ENCODE peak calls at places on chromosomes 5 and 9, in four cellular contexts. One of them, this sample, is unnamed.

GRCh38 chr9:131282688-131283422 is 6.5 kb upstream of the FAM78A start:
- DNase-seq in GM12864: no peak
- DNase-seq in bronchial epithelial cell: no peak
- DNase-seq in omental fat pad: no peak
- DNase-seq in this sample: no peak

GRCh38 chr5:41445937-41446563 is 64.4 kb downstream of the PLCXD3 start:
- DNase-seq in GM12864: no peak
- DNase-seq in bronchial epithelial cell: no peak
- DNase-seq in omental fat pad: no peak
- DNase-seq in this sample: no peak

GRCh38 chr5:157361865-157362465 is 96.0 kb downstream of the CYFIP2 start:
- DNase-seq in GM12864: no peak
- DNase-seq in bronchial epithelial cell: no peak
- DNase-seq in omental fat pad: no peak
- DNase-seq in this sample: no peak

GRCh38 chr9:2096376-2096970 is 81.3 kb downstream of the SMARCA2 start:
- DNase-seq in GM12864: no peak
- DNase-seq in bronchial epithelial cell: no peak
- DNase-seq in omental fat pad: no peak
- DNase-seq in this sample: no peak

GRCh38 chr5:74017112-74017511 is 391.1 kb downstream of the ARHGEF28 start:
- DNase-seq in GM12864: no peak
- DNase-seq in bronchial epithelial cell: peak
- DNase-seq in omental fat pad: no peak
- DNase-seq in this sample: no peak

GRCh38 chr5:123813251-123813650 is 301.3 kb downstream of the CSNK1G3 start:
- DNase-seq in GM12864: no peak
- DNase-seq in bronchial epithelial cell: no peak
- DNase-seq in omental fat pad: no peak
- DNase-seq in this sample: no peak

GRCh38 chr5:62547929-62548678 is 30.5 kb upstream of the LRRC70 start:
- DNase-seq in GM12864: no peak
- DNase-seq in bronchial epithelial cell: no peak
- DNase-seq in omental fat pad: no peak
- DNase-seq in this sample: no peak

GRCh38 chr5:6359941-6360683 is 18.2 kb downstream of the MED10 start:
- DNase-seq in GM12864: no peak
- DNase-seq in bronchial epithelial cell: no peak
- DNase-seq in omental fat pad: no peak
- DNase-seq in this sample: no peak

GRCh38 chr9:71127301-71127700 is 5.9 kb upstream of the TRPM3 start:
- DNase-seq in GM12864: no peak
- DNase-seq in bronchial epithelial cell: no peak
- DNase-seq in omental fat pad: no peak
- DNase-seq in this sample: no peak

GRCh38 chr5:151699071-151699901 is 12.6 kb upstream of the SPARC start:
- DNase-seq in GM12864: no peak
- DNase-seq in bronchial epithelial cell: peak
- DNase-seq in omental fat pad: peak
- DNase-seq in this sample: no peak

GRCh38 chr5:173885481-173886010 is 2.6 kb upstream of the CPEB4 start:
- DNase-seq in GM12864: peak
- DNase-seq in bronchial epithelial cell: no peak
- DNase-seq in omental fat pad: no peak
- DNase-seq in this sample: no peak

GRCh38 chr9:127805620-127806019 is 2.9 kb downstream of the FPGS start:
- DNase-seq in GM12864: no peak
- DNase-seq in bronchial epithelial cell: peak
- DNase-seq in omental fat pad: no peak
- DNase-seq in this sample: no peak
- TF ChIP-seq CTCF in GM12864: peak
- TF ChIP-seq CTCF in bronchial epithelial cell: peak
- TF ChIP-seq CTCF in omental fat pad: no peak
- TF ChIP-seq CTCF in this sample: no peak

GRCh38 chr9:125909497-125909896 is 162.3 kb downstream of the PBX3 start:
- DNase-seq in GM12864: no peak
- DNase-seq in bronchial epithelial cell: no peak
- DNase-seq in omental fat pad: no peak
- DNase-seq in this sample: no peak
- TF ChIP-seq CTCF in GM12864: no peak
- TF ChIP-seq CTCF in bronchial epithelial cell: no peak
- TF ChIP-seq CTCF in omental fat pad: no peak
- TF ChIP-seq CTCF in this sample: no peak

DNA sequence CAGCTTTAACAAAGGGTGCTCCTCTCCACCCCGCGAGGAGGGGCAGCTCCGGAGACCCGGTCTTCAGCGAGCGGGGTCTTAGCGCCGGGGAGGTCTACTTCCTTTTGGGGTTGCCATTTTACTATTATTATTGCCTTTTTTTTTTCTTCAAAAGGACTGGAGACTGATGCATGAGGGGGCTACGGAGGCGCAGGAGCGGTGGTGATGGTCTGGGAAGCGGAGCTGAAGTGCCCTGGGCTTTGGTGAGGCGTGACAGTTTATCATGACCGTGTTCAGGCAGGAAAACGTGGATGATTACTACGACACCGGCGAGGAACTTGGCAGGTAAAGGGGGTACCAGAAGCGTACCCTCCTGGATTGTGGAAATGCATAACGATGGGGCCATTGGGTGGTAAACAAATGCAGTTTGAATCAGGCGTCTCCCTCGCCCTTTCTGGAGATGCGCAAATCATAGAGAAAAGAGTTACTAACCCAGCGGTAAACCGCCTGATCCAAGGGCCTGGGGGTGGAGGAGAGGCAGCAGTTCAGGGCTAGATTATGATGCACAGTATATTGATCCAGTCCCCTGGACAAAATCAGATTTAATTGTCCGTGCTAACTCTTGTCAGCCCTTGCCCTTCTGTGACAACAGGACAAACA is 1.3 kb downstream of the DAPK1 start:
- DNase-seq in GM12864: no peak
- DNase-seq in bronchial epithelial cell: no peak
- DNase-seq in omental fat pad: no peak
- DNase-seq in this sample: no peak
- TF ChIP-seq CTCF in GM12864: no peak
- TF ChIP-seq CTCF in bronchial epithelial cell: no peak
- TF ChIP-seq CTCF in omental fat pad: no peak
- TF ChIP-seq CTCF in this sample: no peak

DNA sequence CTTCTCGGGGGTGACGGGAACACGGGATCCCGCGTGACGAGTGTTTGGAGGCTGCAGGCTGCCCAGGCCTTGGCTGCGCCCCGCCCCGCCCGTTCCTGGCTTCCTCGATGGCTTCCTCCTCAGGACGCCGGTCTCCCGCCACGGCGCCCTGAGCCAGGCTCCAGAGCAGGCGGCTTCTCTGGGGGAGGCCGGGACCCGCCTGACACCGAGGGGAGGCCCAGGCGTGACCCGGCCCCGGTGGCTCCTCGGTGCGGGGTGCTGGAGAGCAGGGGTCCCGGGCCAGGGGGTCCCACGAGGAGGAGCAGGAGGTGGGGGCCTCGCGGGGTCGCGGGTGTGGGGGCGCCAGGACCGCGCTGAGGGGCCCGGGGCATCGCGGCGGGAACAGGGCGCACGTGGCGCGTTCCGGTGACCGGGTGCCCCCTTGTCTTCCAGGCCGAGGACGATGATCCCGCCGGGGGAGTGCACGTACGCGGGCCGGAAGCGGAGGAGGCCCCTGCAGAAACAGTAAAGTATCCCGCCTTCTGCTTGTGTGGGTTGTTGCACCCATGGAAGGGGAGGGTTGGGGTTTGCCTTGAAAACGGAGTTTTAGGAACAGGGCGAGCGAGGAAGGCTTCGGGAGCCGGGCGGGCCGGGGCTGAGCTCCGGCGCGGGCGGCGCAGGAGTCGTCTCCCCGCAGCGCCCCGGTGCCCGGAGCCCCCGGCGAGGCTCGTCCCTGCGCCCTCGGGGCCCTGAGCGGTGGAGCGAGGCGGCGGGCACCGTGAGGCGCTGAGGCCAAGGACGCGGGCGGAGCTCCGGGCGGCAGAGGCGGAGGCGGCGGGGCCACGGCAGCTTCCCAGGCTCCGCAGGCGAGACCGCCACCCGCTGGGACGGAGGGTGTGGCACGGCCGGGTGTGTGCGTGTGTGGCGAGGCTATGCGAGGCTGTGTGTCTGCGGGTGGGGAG is 22.2 kb downstream of the AHRR start:
- DNase-seq in GM12864: no peak
- DNase-seq in bronchial epithelial cell: peak
- DNase-seq in omental fat pad: no peak
- DNase-seq in this sample: peak
- TF ChIP-seq CTCF in GM12864: no peak
- TF ChIP-seq CTCF in bronchial epithelial cell: no peak
- TF ChIP-seq CTCF in omental fat pad: no peak
- TF ChIP-seq CTCF in this sample: no peak

GRCh38 chr9:6106576-6107339 is 91.3 kb upstream of the RANBP6 start:
- DNase-seq in GM12864: peak
- DNase-seq in bronchial epithelial cell: peak
- DNase-seq in omental fat pad: no peak
- DNase-seq in this sample: peak
- TF ChIP-seq CTCF in GM12864: peak
- TF ChIP-seq CTCF in bronchial epithelial cell: peak
- TF ChIP-seq CTCF in omental fat pad: no peak
- TF ChIP-seq CTCF in this sample: peak

GRCh38 chr9:83204047-83204446 is 141.1 kb upstream of the RASEF start:
- DNase-seq in GM12864: no peak
- DNase-seq in bronchial epithelial cell: no peak
- DNase-seq in omental fat pad: no peak
- DNase-seq in this sample: no peak
- TF ChIP-seq CTCF in GM12864: no peak
- TF ChIP-seq CTCF in bronchial epithelial cell: peak
- TF ChIP-seq CTCF in omental fat pad: no peak
- TF ChIP-seq CTCF in this sample: no peak

GRCh38 chr5:50697739-50698138 is 31.3 kb downstream of the PARP8 start:
- DNase-seq in GM12864: no peak
- DNase-seq in bronchial epithelial cell: no peak
- DNase-seq in omental fat pad: no peak
- DNase-seq in this sample: peak
- TF ChIP-seq CTCF in GM12864: no peak
- TF ChIP-seq CTCF in bronchial epithelial cell: no peak
- TF ChIP-seq CTCF in omental fat pad: no peak
- TF ChIP-seq CTCF in this sample: no peak

GRCh38 chr9:133680250-133680975 is 44.2 kb downstream of the DBH start:
- DNase-seq in GM12864: no peak
- DNase-seq in bronchial epithelial cell: no peak
- DNase-seq in omental fat pad: no peak
- DNase-seq in this sample: no peak

GRCh38 chr9:133679466-133680051 is 43.4 kb downstream of the DBH start:
- DNase-seq in GM12864: no peak
- DNase-seq in bronchial epithelial cell: no peak
- DNase-seq in omental fat pad: no peak
- DNase-seq in this sample: no peak

GRCh38 chr9:133680976-133681657 is 45.0 kb downstream of the DBH start:
- DNase-seq in GM12864: no peak
- DNase-seq in bronchial epithelial cell: no peak
- DNase-seq in omental fat pad: no peak
- DNase-seq in this sample: no peak

GRCh38 chr9:133677126-133678010 is 41.2 kb downstream of the DBH start:
- DNase-seq in GM12864: no peak
- DNase-seq in bronchial epithelial cell: no peak
- DNase-seq in omental fat pad: no peak
- DNase-seq in this sample: no peak

DNA sequence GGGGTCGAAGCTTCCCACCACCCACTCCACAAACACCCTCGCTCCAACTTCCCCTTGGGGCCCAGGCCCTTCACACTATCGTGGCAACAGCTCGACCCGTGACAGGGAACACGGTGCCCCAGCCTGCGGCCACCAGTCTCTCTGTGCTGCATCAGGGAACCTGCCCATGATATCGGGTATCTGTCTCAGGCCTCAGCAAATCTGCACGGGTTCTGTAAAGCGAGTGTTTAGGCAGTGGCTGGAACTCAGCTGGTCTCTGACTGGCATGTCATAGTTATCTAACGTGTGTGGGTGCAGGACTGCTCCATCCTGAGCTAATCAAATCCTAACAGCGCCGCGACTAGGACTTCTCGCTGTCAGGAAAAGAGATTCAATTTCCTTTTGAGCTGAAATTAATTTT is 42.9 kb downstream of the DBH start:
- DNase-seq in GM12864: no peak
- DNase-seq in bronchial epithelial cell: no peak
- DNase-seq in omental fat pad: no peak
- DNase-seq in this sample: no peak
- TF ChIP-seq CTCF in GM12864: no peak
- TF ChIP-seq CTCF in bronchial epithelial cell: no peak
- TF ChIP-seq CTCF in omental fat pad: no peak
- TF ChIP-seq CTCF in this sample: no peak

GRCh38 chr5:32651089-32651488 is 60.0 kb upstream of the NPR3 start:
- DNase-seq in GM12864: no peak
- DNase-seq in bronchial epithelial cell: no peak
- DNase-seq in omental fat pad: no peak
- DNase-seq in this sample: no peak
- TF ChIP-seq CTCF in GM12864: no peak
- TF ChIP-seq CTCF in bronchial epithelial cell: no peak
- TF ChIP-seq CTCF in omental fat pad: no peak
- TF ChIP-seq CTCF in this sample: no peak

DNA sequence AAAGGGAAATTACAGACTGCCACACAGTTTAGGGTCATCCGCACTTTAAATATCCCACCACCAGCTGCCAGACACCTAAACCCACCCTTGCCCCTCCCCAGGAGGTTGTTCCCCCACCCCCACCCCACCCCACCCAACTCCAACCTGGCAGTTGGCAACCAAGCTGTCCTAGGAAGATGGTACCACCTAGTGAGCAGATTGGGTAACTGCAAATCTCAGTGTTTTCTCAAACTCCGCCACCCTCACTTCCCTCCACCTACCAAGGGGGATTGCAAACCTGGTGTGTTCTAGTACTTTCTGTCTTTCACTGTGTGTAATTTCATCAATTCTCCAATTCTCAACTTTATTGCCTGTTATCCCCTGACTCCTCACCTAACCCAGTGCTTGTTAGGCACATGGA is 323.8 kb upstream of the IRX2 start:
- DNase-seq in GM12864: no peak
- DNase-seq in bronchial epithelial cell: no peak
- DNase-seq in omental fat pad: no peak
- DNase-seq in this sample: no peak
- TF ChIP-seq CTCF in GM12864: peak
- TF ChIP-seq CTCF in bronchial epithelial cell: peak
- TF ChIP-seq CTCF in omental fat pad: no peak
- TF ChIP-seq CTCF in this sample: no peak

This sample was measured in GM13977.